ENCODE peak calls at places on chromosomes 11 and 22, in ten cellular contexts. One of them, this sample, is unnamed.

GRCh38 chr22:17954860-17955587 is 69.3 kb downstream of the MICAL3 start:
- DNase-seq in nucleus accumbens: no peak
- DNase-seq in GM04504: no peak
- DNase-seq in Peyer's patch: peak
- DNase-seq in activated T-cell treated with anti-CD3 and anti-CD28 coated beads for 1 hour: no peak
- DNase-seq in mucosa of gallbladder: no peak
- DNase-seq in RWPE1: no peak
- DNase-seq in activated CD4-positive, alpha-beta T cell treated with anti-CD3 and anti-CD28 coated beads, Interleukin-2, amount 10 ng/mL, durations not matched to agents 7 days and 5 days: no peak
- DNase-seq in pancreas: no peak
- DNase-seq in WERI-Rb-1: peak
- DNase-seq in this sample: no peak

GRCh38 chr11:122023614-122024250 is 92.3 kb downstream of the BLID start:
- DNase-seq in GM04504: no peak
- DNase-seq in RWPE1: no peak
- DNase-seq in WERI-Rb-1: no peak
- DNase-seq in nucleus accumbens: no peak
- DNase-seq in pancreas: no peak
- DNase-seq in Peyer's patch: no peak
- DNase-seq in activated CD4-positive, alpha-beta T cell treated with anti-CD3 and anti-CD28 coated beads, Interleukin-2, amount 10 ng/mL, durations not matched to agents 7 days and 5 days: no peak
- DNase-seq in activated T-cell treated with anti-CD3 and anti-CD28 coated beads for 1 hour: no peak
- DNase-seq in mucosa of gallbladder: no peak
- DNase-seq in this sample: no peak

GRCh38 chr11:69417211-69418085 is 64.0 kb upstream of the LINC01488 start:
- DNase-seq in WERI-Rb-1: no peak
- DNase-seq in RWPE1: no peak
- DNase-seq in pancreas: peak
- DNase-seq in mucosa of gallbladder: no peak
- DNase-seq in nucleus accumbens: no peak
- DNase-seq in Peyer's patch: peak
- DNase-seq in GM04504: no peak
- DNase-seq in activated T-cell treated with anti-CD3 and anti-CD28 coated beads for 1 hour: no peak
- DNase-seq in activated CD4-positive, alpha-beta T cell treated with anti-CD3 and anti-CD28 coated beads, Interleukin-2, amount 10 ng/mL, durations not matched to agents 7 days and 5 days: no peak
- DNase-seq in this sample: no peak

GRCh38 chr22:36442506-36443197 is 38.8 kb downstream of the TXN2 start:
- DNase-seq in RWPE1: no peak
- DNase-seq in Peyer's patch: peak
- DNase-seq in GM04504: no peak
- DNase-seq in nucleus accumbens: no peak
- DNase-seq in activated CD4-positive, alpha-beta T cell treated with anti-CD3 and anti-CD28 coated beads, Interleukin-2, amount 10 ng/mL, durations not matched to agents 7 days and 5 days: no peak
- DNase-seq in activated T-cell treated with anti-CD3 and anti-CD28 coated beads for 1 hour: no peak
- DNase-seq in WERI-Rb-1: no peak
- DNase-seq in pancreas: no peak
- DNase-seq in mucosa of gallbladder: no peak
- DNase-seq in this sample: no peak

GRCh38 chr22:26718905-26719304 is 61.5 kb downstream of the MIAT start:
- DNase-seq in activated CD4-positive, alpha-beta T cell treated with anti-CD3 and anti-CD28 coated beads, Interleukin-2, amount 10 ng/mL, durations not matched to agents 7 days and 5 days: no peak
- DNase-seq in GM04504: peak
- DNase-seq in RWPE1: no peak
- DNase-seq in WERI-Rb-1: no peak
- DNase-seq in activated T-cell treated with anti-CD3 and anti-CD28 coated beads for 1 hour: no peak
- DNase-seq in nucleus accumbens: no peak
- DNase-seq in pancreas: no peak
- DNase-seq in mucosa of gallbladder: no peak
- DNase-seq in Peyer's patch: no peak
- DNase-seq in this sample: no peak

GRCh38 chr11:65538915-65539374 is 14.1 kb downstream of the SCYL1 start:
- DNase-seq in pancreas: no peak
- DNase-seq in Peyer's patch: no peak
- DNase-seq in RWPE1: no peak
- DNase-seq in activated CD4-positive, alpha-beta T cell treated with anti-CD3 and anti-CD28 coated beads, Interleukin-2, amount 10 ng/mL, durations not matched to agents 7 days and 5 days: no peak
- DNase-seq in GM04504: no peak
- DNase-seq in activated T-cell treated with anti-CD3 and anti-CD28 coated beads for 1 hour: no peak
- DNase-seq in mucosa of gallbladder: no peak
- DNase-seq in WERI-Rb-1: no peak
- DNase-seq in nucleus accumbens: peak
- DNase-seq in this sample: no peak

GRCh38 chr11:120183701-120184141 is 27.1 kb upstream of the OAF start:
- DNase-seq in nucleus accumbens: no peak
- DNase-seq in Peyer's patch: no peak
- DNase-seq in activated T-cell treated with anti-CD3 and anti-CD28 coated beads for 1 hour: no peak
- DNase-seq in mucosa of gallbladder: no peak
- DNase-seq in pancreas: peak
- DNase-seq in activated CD4-positive, alpha-beta T cell treated with anti-CD3 and anti-CD28 coated beads, Interleukin-2, amount 10 ng/mL, durations not matched to agents 7 days and 5 days: peak
- DNase-seq in WERI-Rb-1: no peak
- DNase-seq in GM04504: no peak
- DNase-seq in RWPE1: no peak
- DNase-seq in this sample: no peak

GRCh38 chr22:46352691-46353386 is 17.3 kb downstream of the TRMU start:
- DNase-seq in mucosa of gallbladder: no peak
- DNase-seq in WERI-Rb-1: peak
- DNase-seq in RWPE1: peak
- DNase-seq in activated CD4-positive, alpha-beta T cell treated with anti-CD3 and anti-CD28 coated beads, Interleukin-2, amount 10 ng/mL, durations not matched to agents 7 days and 5 days: no peak
- DNase-seq in nucleus accumbens: peak
- DNase-seq in Peyer's patch: peak
- DNase-seq in pancreas: peak
- DNase-seq in GM04504: no peak
- DNase-seq in activated T-cell treated with anti-CD3 and anti-CD28 coated beads for 1 hour: no peak
- DNase-seq in this sample: peak

GRCh38 chr11:15945726-15946125 is 410.6 kb downstream of the SOX6 start:
- DNase-seq in Peyer's patch: no peak
- DNase-seq in activated CD4-positive, alpha-beta T cell treated with anti-CD3 and anti-CD28 coated beads, Interleukin-2, amount 10 ng/mL, durations not matched to agents 7 days and 5 days: no peak
- DNase-seq in activated T-cell treated with anti-CD3 and anti-CD28 coated beads for 1 hour: no peak
- DNase-seq in GM04504: no peak
- DNase-seq in mucosa of gallbladder: no peak
- DNase-seq in nucleus accumbens: no peak
- DNase-seq in RWPE1: no peak
- DNase-seq in pancreas: no peak
- DNase-seq in WERI-Rb-1: no peak
- DNase-seq in this sample: no peak

GRCh38 chr11:61011239-61011870 is 39.9 kb downstream of the CD6 start:
- DNase-seq in mucosa of gallbladder: no peak
- DNase-seq in nucleus accumbens: no peak
- DNase-seq in activated T-cell treated with anti-CD3 and anti-CD28 coated beads for 1 hour: no peak
- DNase-seq in RWPE1: no peak
- DNase-seq in pancreas: no peak
- DNase-seq in GM04504: no peak
- DNase-seq in Peyer's patch: no peak
- DNase-seq in activated CD4-positive, alpha-beta T cell treated with anti-CD3 and anti-CD28 coated beads, Interleukin-2, amount 10 ng/mL, durations not matched to agents 7 days and 5 days: no peak
- DNase-seq in WERI-Rb-1: no peak
- DNase-seq in this sample: no peak

GRCh38 chr11:32531528-32531927 is 52.1 kb upstream of the EIF3M start:
- DNase-seq in nucleus accumbens: no peak
- DNase-seq in RWPE1: no peak
- DNase-seq in pancreas: no peak
- DNase-seq in WERI-Rb-1: no peak
- DNase-seq in activated T-cell treated with anti-CD3 and anti-CD28 coated beads for 1 hour: no peak
- DNase-seq in GM04504: no peak
- DNase-seq in activated CD4-positive, alpha-beta T cell treated with anti-CD3 and anti-CD28 coated beads, Interleukin-2, amount 10 ng/mL, durations not matched to agents 7 days and 5 days: no peak
- DNase-seq in mucosa of gallbladder: no peak
- DNase-seq in Peyer's patch: no peak
- DNase-seq in this sample: no peak

GRCh38 chr11:74443071-74443864 is 24.1 kb downstream of the KCNE3 start:
- DNase-seq in pancreas: peak
- DNase-seq in GM04504: no peak
- DNase-seq in Peyer's patch: no peak
- DNase-seq in nucleus accumbens: no peak
- DNase-seq in RWPE1: peak
- DNase-seq in WERI-Rb-1: peak
- DNase-seq in activated T-cell treated with anti-CD3 and anti-CD28 coated beads for 1 hour: no peak
- DNase-seq in mucosa of gallbladder: peak
- DNase-seq in activated CD4-positive, alpha-beta T cell treated with anti-CD3 and anti-CD28 coated beads, Interleukin-2, amount 10 ng/mL, durations not matched to agents 7 days and 5 days: no peak
- DNase-seq in this sample: peak

GRCh38 chr11:69044111-69045013 is 4.4 kb upstream of the TPCN2 start:
- DNase-seq in nucleus accumbens: peak
- DNase-seq in WERI-Rb-1: peak
- DNase-seq in Peyer's patch: peak
- DNase-seq in GM04504: peak
- DNase-seq in RWPE1: peak
- DNase-seq in pancreas: peak
- DNase-seq in mucosa of gallbladder: peak
- DNase-seq in activated T-cell treated with anti-CD3 and anti-CD28 coated beads for 1 hour: no peak
- DNase-seq in activated CD4-positive, alpha-beta T cell treated with anti-CD3 and anti-CD28 coated beads, Interleukin-2, amount 10 ng/mL, durations not matched to agents 7 days and 5 days: peak
- DNase-seq in this sample: peak

GRCh38 chr22:37627545-37627944 is 11.9 kb upstream of the SH3BP1 start:
- DNase-seq in pancreas: no peak
- DNase-seq in nucleus accumbens: no peak
- DNase-seq in WERI-Rb-1: no peak
- DNase-seq in activated CD4-positive, alpha-beta T cell treated with anti-CD3 and anti-CD28 coated beads, Interleukin-2, amount 10 ng/mL, durations not matched to agents 7 days and 5 days: peak
- DNase-seq in activated T-cell treated with anti-CD3 and anti-CD28 coated beads for 1 hour: peak
- DNase-seq in mucosa of gallbladder: no peak
- DNase-seq in RWPE1: no peak
- DNase-seq in Peyer's patch: no peak
- DNase-seq in GM04504: no peak
- DNase-seq in this sample: no peak

GRCh38 chr11:27293500-27294417 is 69.3 kb downstream of the CCDC34 start:
- DNase-seq in pancreas: no peak
- DNase-seq in RWPE1: no peak
- DNase-seq in GM04504: no peak
- DNase-seq in nucleus accumbens: no peak
- DNase-seq in activated T-cell treated with anti-CD3 and anti-CD28 coated beads for 1 hour: no peak
- DNase-seq in WERI-Rb-1: no peak
- DNase-seq in activated CD4-positive, alpha-beta T cell treated with anti-CD3 and anti-CD28 coated beads, Interleukin-2, amount 10 ng/mL, durations not matched to agents 7 days and 5 days: no peak
- DNase-seq in mucosa of gallbladder: no peak
- DNase-seq in Peyer's patch: no peak
- DNase-seq in this sample: no peak

GRCh38 chr22:40443675-40444482 is 73.5 kb downstream of the SGSM3 start:
- DNase-seq in RWPE1: no peak
- DNase-seq in nucleus accumbens: no peak
- DNase-seq in mucosa of gallbladder: no peak
- DNase-seq in Peyer's patch: no peak
- DNase-seq in WERI-Rb-1: no peak
- DNase-seq in activated T-cell treated with anti-CD3 and anti-CD28 coated beads for 1 hour: no peak
- DNase-seq in activated CD4-positive, alpha-beta T cell treated with anti-CD3 and anti-CD28 coated beads, Interleukin-2, amount 10 ng/mL, durations not matched to agents 7 days and 5 days: no peak
- DNase-seq in pancreas: no peak
- DNase-seq in GM04504: no peak
- DNase-seq in this sample: no peak

GRCh38 chr11:33996498-33997454 is 54.8 kb upstream of the CAPRIN1 start:
- DNase-seq in pancreas: peak
- DNase-seq in RWPE1: peak
- DNase-seq in Peyer's patch: peak
- DNase-seq in WERI-Rb-1: peak
- DNase-seq in mucosa of gallbladder: peak
- DNase-seq in activated CD4-positive, alpha-beta T cell treated with anti-CD3 and anti-CD28 coated beads, Interleukin-2, amount 10 ng/mL, durations not matched to agents 7 days and 5 days: peak
- DNase-seq in nucleus accumbens: peak
- DNase-seq in activated T-cell treated with anti-CD3 and anti-CD28 coated beads for 1 hour: peak
- DNase-seq in GM04504: peak
- DNase-seq in this sample: peak

GRCh38 chr11:9692696-9693095 is 28.8 kb downstream of the SWAP70 start:
- DNase-seq in mucosa of gallbladder: no peak
- DNase-seq in RWPE1: no peak
- DNase-seq in activated CD4-positive, alpha-beta T cell treated with anti-CD3 and anti-CD28 coated beads, Interleukin-2, amount 10 ng/mL, durations not matched to agents 7 days and 5 days: no peak
- DNase-seq in pancreas: no peak
- DNase-seq in GM04504: no peak
- DNase-seq in nucleus accumbens: no peak
- DNase-seq in Peyer's patch: no peak
- DNase-seq in WERI-Rb-1: no peak
- DNase-seq in activated T-cell treated with anti-CD3 and anti-CD28 coated beads for 1 hour: no peak
- DNase-seq in this sample: no peak

GRCh38 chr11:65554057-65554818 is 3.9 kb downstream of the LTBP3 start:
- DNase-seq in Peyer's patch: no peak
- DNase-seq in activated T-cell treated with anti-CD3 and anti-CD28 coated beads for 1 hour: no peak
- DNase-seq in mucosa of gallbladder: no peak
- DNase-seq in GM04504: no peak
- DNase-seq in RWPE1: no peak
- DNase-seq in activated CD4-positive, alpha-beta T cell treated with anti-CD3 and anti-CD28 coated beads, Interleukin-2, amount 10 ng/mL, durations not matched to agents 7 days and 5 days: no peak
- DNase-seq in pancreas: no peak
- DNase-seq in nucleus accumbens: no peak
- DNase-seq in WERI-Rb-1: no peak
- DNase-seq in this sample: no peak

GRCh38 chr11:64021742-64022067 is 14.0 kb upstream of the FLRT1 start:
- DNase-seq in Peyer's patch: no peak
- DNase-seq in activated T-cell treated with anti-CD3 and anti-CD28 coated beads for 1 hour: no peak
- DNase-seq in RWPE1: peak
- DNase-seq in activated CD4-positive, alpha-beta T cell treated with anti-CD3 and anti-CD28 coated beads, Interleukin-2, amount 10 ng/mL, durations not matched to agents 7 days and 5 days: no peak
- DNase-seq in pancreas: no peak
- DNase-seq in WERI-Rb-1: no peak
- DNase-seq in mucosa of gallbladder: no peak
- DNase-seq in GM04504: no peak
- DNase-seq in nucleus accumbens: no peak
- DNase-seq in this sample: peak

GRCh38 chr11:123588117-123588815 is 66.2 kb downstream of the SCN3B start:
- DNase-seq in activated T-cell treated with anti-CD3 and anti-CD28 coated beads for 1 hour: no peak
- DNase-seq in nucleus accumbens: no peak
- DNase-seq in WERI-Rb-1: no peak
- DNase-seq in mucosa of gallbladder: peak
- DNase-seq in RWPE1: no peak
- DNase-seq in activated CD4-positive, alpha-beta T cell treated with anti-CD3 and anti-CD28 coated beads, Interleukin-2, amount 10 ng/mL, durations not matched to agents 7 days and 5 days: no peak
- DNase-seq in GM04504: no peak
- DNase-seq in Peyer's patch: peak
- DNase-seq in pancreas: peak
- DNase-seq in this sample: no peak

GRCh38 chr11:69884286-69884685 is 65.1 kb upstream of the FGF3 start:
- DNase-seq in Peyer's patch: no peak
- DNase-seq in GM04504: no peak
- DNase-seq in activated CD4-positive, alpha-beta T cell treated with anti-CD3 and anti-CD28 coated beads, Interleukin-2, amount 10 ng/mL, durations not matched to agents 7 days and 5 days: no peak
- DNase-seq in nucleus accumbens: no peak
- DNase-seq in RWPE1: no peak
- DNase-seq in mucosa of gallbladder: no peak
- DNase-seq in activated T-cell treated with anti-CD3 and anti-CD28 coated beads for 1 hour: no peak
- DNase-seq in pancreas: no peak
- DNase-seq in WERI-Rb-1: no peak
- DNase-seq in this sample: no peak

GRCh38 chr11:2114430-2115241 is 24.6 kb downstream of the IGF2 start:
- DNase-seq in RWPE1: no peak
- DNase-seq in pancreas: no peak
- DNase-seq in WERI-Rb-1: no peak
- DNase-seq in nucleus accumbens: no peak
- DNase-seq in Peyer's patch: no peak
- DNase-seq in GM04504: no peak
- DNase-seq in mucosa of gallbladder: no peak
- DNase-seq in activated CD4-positive, alpha-beta T cell treated with anti-CD3 and anti-CD28 coated beads, Interleukin-2, amount 10 ng/mL, durations not matched to agents 7 days and 5 days: no peak
- DNase-seq in activated T-cell treated with anti-CD3 and anti-CD28 coated beads for 1 hour: no peak
- DNase-seq in this sample: no peak

GRCh38 chr11:373716-374551 is 4.6 kb downstream of the B4GALNT4 start:
- DNase-seq in pancreas: no peak
- DNase-seq in nucleus accumbens: peak
- DNase-seq in GM04504: no peak
- DNase-seq in activated T-cell treated with anti-CD3 and anti-CD28 coated beads for 1 hour: no peak
- DNase-seq in activated CD4-positive, alpha-beta T cell treated with anti-CD3 and anti-CD28 coated beads, Interleukin-2, amount 10 ng/mL, durations not matched to agents 7 days and 5 days: no peak
- DNase-seq in Peyer's patch: no peak
- DNase-seq in RWPE1: no peak
- DNase-seq in mucosa of gallbladder: no peak
- DNase-seq in WERI-Rb-1: no peak
- DNase-seq in this sample: no peak

GRCh38 chr11:81007046-81007445 is 1566.2 kb upstream of the TENM4 start:
- DNase-seq in RWPE1: peak
- DNase-seq in GM04504: no peak
- DNase-seq in activated T-cell treated with anti-CD3 and anti-CD28 coated beads for 1 hour: no peak
- DNase-seq in nucleus accumbens: no peak
- DNase-seq in Peyer's patch: no peak
- DNase-seq in WERI-Rb-1: no peak
- DNase-seq in mucosa of gallbladder: no peak
- DNase-seq in activated CD4-positive, alpha-beta T cell treated with anti-CD3 and anti-CD28 coated beads, Interleukin-2, amount 10 ng/mL, durations not matched to agents 7 days and 5 days: no peak
- DNase-seq in pancreas: no peak
- DNase-seq in this sample: no peak